ENCODE peak calls at places on chromosome 19, in four cellular contexts. One of them, this sample, is unnamed.

GRCh38 chr19:53808710-53809125 is 15.4 kb downstream of the NLRP12 start:
- DNase-seq in fibroblast of mammary gland: peak
- DNase-seq in activated CD4-positive, alpha-beta T cell treated with anti-CD3 and anti-CD28 coated beads for 1 hour: no peak
- DNase-seq in DMS 273 treated with DMSO at 0.1 percent for 48 hours: peak
- DNase-seq in this sample: no peak

GRCh38 chr19:54191671-54192453 is 754 bp downstream of the TSEN34 start:
- DNase-seq in fibroblast of mammary gland: no peak
- DNase-seq in activated CD4-positive, alpha-beta T cell treated with anti-CD3 and anti-CD28 coated beads for 1 hour: no peak
- DNase-seq in DMS 273 treated with DMSO at 0.1 percent for 48 hours: no peak
- DNase-seq in this sample: no peak

GRCh38 chr19:5090780-5091575 is 122.1 kb downstream of the KDM4B start:
- DNase-seq in fibroblast of mammary gland: peak
- DNase-seq in activated CD4-positive, alpha-beta T cell treated with anti-CD3 and anti-CD28 coated beads for 1 hour: no peak
- DNase-seq in DMS 273 treated with DMSO at 0.1 percent for 48 hours: no peak
- DNase-seq in this sample: no peak

GRCh38 chr19:54201980-54202379 is 1.3 kb downstream of the RPS9 start:
- DNase-seq in fibroblast of mammary gland: no peak
- DNase-seq in DMS 273 treated with DMSO at 0.1 percent for 48 hours: no peak
- DNase-seq in activated CD4-positive, alpha-beta T cell treated with anti-CD3 and anti-CD28 coated beads for 1 hour: no peak
- DNase-seq in this sample: no peak

GRCh38 chr19:6125571-6125989 is 9.9 kb upstream of the ACSBG2 start:
- DNase-seq in DMS 273 treated with DMSO at 0.1 percent for 48 hours: peak
- DNase-seq in activated CD4-positive, alpha-beta T cell treated with anti-CD3 and anti-CD28 coated beads for 1 hour: peak
- DNase-seq in fibroblast of mammary gland: peak
- DNase-seq in this sample: peak

GRCh38 chr19:45364696-45365095 is 5.7 kb downstream of the ERCC2 start:
- DNase-seq in fibroblast of mammary gland: no peak
- DNase-seq in DMS 273 treated with DMSO at 0.1 percent for 48 hours: no peak
- DNase-seq in activated CD4-positive, alpha-beta T cell treated with anti-CD3 and anti-CD28 coated beads for 1 hour: no peak
- DNase-seq in this sample: no peak

GRCh38 chr19:52991484-52991883 is 22.2 kb upstream of the ERVV-1 start:
- DNase-seq in DMS 273 treated with DMSO at 0.1 percent for 48 hours: no peak
- DNase-seq in activated CD4-positive, alpha-beta T cell treated with anti-CD3 and anti-CD28 coated beads for 1 hour: no peak
- DNase-seq in fibroblast of mammary gland: peak
- DNase-seq in this sample: no peak

GRCh38 chr19:4909172-4909896 is at the start of gene UHRF1:
- DNase-seq in activated CD4-positive, alpha-beta T cell treated with anti-CD3 and anti-CD28 coated beads for 1 hour: no peak
- DNase-seq in fibroblast of mammary gland: no peak
- DNase-seq in DMS 273 treated with DMSO at 0.1 percent for 48 hours: no peak
- DNase-seq in this sample: peak

GRCh38 chr19:444677-445210 is 16.1 kb downstream of the SHC2 start:
- DNase-seq in activated CD4-positive, alpha-beta T cell treated with anti-CD3 and anti-CD28 coated beads for 1 hour: no peak
- DNase-seq in fibroblast of mammary gland: no peak
- DNase-seq in DMS 273 treated with DMSO at 0.1 percent for 48 hours: no peak
- DNase-seq in this sample: no peak

GRCh38 chr19:1210227-1210538 is 4.6 kb downstream of the STK11 start:
- DNase-seq in fibroblast of mammary gland: no peak
- DNase-seq in DMS 273 treated with DMSO at 0.1 percent for 48 hours: no peak
- DNase-seq in activated CD4-positive, alpha-beta T cell treated with anti-CD3 and anti-CD28 coated beads for 1 hour: no peak
- DNase-seq in this sample: no peak

GRCh38 chr19:10352764-10353671 is 13.6 kb upstream of the ICAM3 start:
- DNase-seq in activated CD4-positive, alpha-beta T cell treated with anti-CD3 and anti-CD28 coated beads for 1 hour: no peak
- DNase-seq in fibroblast of mammary gland: peak
- DNase-seq in DMS 273 treated with DMSO at 0.1 percent for 48 hours: no peak
- DNase-seq in this sample: no peak

GRCh38 chr19:1457031-1457739 is 7.3 kb downstream of the APC2 start:
- DNase-seq in activated CD4-positive, alpha-beta T cell treated with anti-CD3 and anti-CD28 coated beads for 1 hour: no peak
- DNase-seq in DMS 273 treated with DMSO at 0.1 percent for 48 hours: no peak
- DNase-seq in fibroblast of mammary gland: no peak
- DNase-seq in this sample: no peak

GRCh38 chr19:44003461-44004134 is 841 bp downstream of the ZNF230 start:
- DNase-seq in fibroblast of mammary gland: peak
- DNase-seq in activated CD4-positive, alpha-beta T cell treated with anti-CD3 and anti-CD28 coated beads for 1 hour: no peak
- DNase-seq in DMS 273 treated with DMSO at 0.1 percent for 48 hours: no peak
- DNase-seq in this sample: no peak

GRCh38 chr19:54373781-54374266 is 9.1 kb upstream of the LAIR1 start:
- DNase-seq in DMS 273 treated with DMSO at 0.1 percent for 48 hours: no peak
- DNase-seq in fibroblast of mammary gland: no peak
- DNase-seq in activated CD4-positive, alpha-beta T cell treated with anti-CD3 and anti-CD28 coated beads for 1 hour: no peak
- DNase-seq in this sample: no peak

GRCh38 chr19:58170860-58171259 is 12.0 kb upstream of the ZNF274 start:
- DNase-seq in fibroblast of mammary gland: peak
- DNase-seq in DMS 273 treated with DMSO at 0.1 percent for 48 hours: no peak
- DNase-seq in activated CD4-positive, alpha-beta T cell treated with anti-CD3 and anti-CD28 coated beads for 1 hour: no peak
- DNase-seq in this sample: no peak

GRCh38 chr19:5349041-5349440 is 8.4 kb upstream of the PTPRS start:
- DNase-seq in activated CD4-positive, alpha-beta T cell treated with anti-CD3 and anti-CD28 coated beads for 1 hour: no peak
- DNase-seq in fibroblast of mammary gland: no peak
- DNase-seq in DMS 273 treated with DMSO at 0.1 percent for 48 hours: no peak
- DNase-seq in this sample: peak

This sample was measured in NCI-H446 treated with DMSO at 0.1 percent for 48 hours.